ENCODE peak calls at places on chromosome X, in eight cellular contexts. One of them, this sample, is unnamed.

GRCh38 chrX:50920132-50920531 is 9.6 kb downstream of the BMP15 start:
- DNase-seq in HCT116: no peak
- DNase-seq in adrenal gland: no peak
- DNase-seq in ovary: no peak
- DNase-seq in endothelial cell of umbilical vein: peak; percentile 46
- DNase-seq in upper lobe of left lung: no peak
- DNase-seq in NB4: no peak
- DNase-seq in sigmoid colon: no peak
- DNase-seq in this sample: no peak

GRCh38 chrX:9464435-9465371 is at the start of gene TBL1X:
- DNase-seq in endothelial cell of umbilical vein: peak; percentile 32
- DNase-seq in HCT116: no peak
- DNase-seq in upper lobe of left lung: peak; percentile 69
- DNase-seq in sigmoid colon: peak; percentile 74
- DNase-seq in ovary: peak; percentile 71
- DNase-seq in adrenal gland: peak; percentile 32
- DNase-seq in NB4: peak; percentile 77
- DNase-seq in this sample: no peak

GRCh38 chrX:13649823-13650222 is 3.1 kb upstream of the TCEANC start:
- DNase-seq in ovary: no peak
- DNase-seq in sigmoid colon: no peak
- DNase-seq in adrenal gland: no peak
- DNase-seq in HCT116: no peak
- DNase-seq in NB4: no peak
- DNase-seq in endothelial cell of umbilical vein: no peak
- DNase-seq in upper lobe of left lung: no peak
- DNase-seq in this sample: no peak

GRCh38 chrX:64642482-64642881 is 247.2 kb upstream of the MTMR8 start:
- DNase-seq in HCT116: no peak
- DNase-seq in NB4: peak; percentile 2
- DNase-seq in sigmoid colon: no peak
- DNase-seq in adrenal gland: no peak
- DNase-seq in endothelial cell of umbilical vein: no peak
- DNase-seq in ovary: no peak
- DNase-seq in upper lobe of left lung: no peak
- DNase-seq in this sample: no peak

GRCh38 chrX:13051529-13052172 is 7.2 kb upstream of the FAM9C start:
- DNase-seq in NB4: no peak
- DNase-seq in adrenal gland: peak; percentile 34
- DNase-seq in ovary: no peak
- DNase-seq in sigmoid colon: no peak
- DNase-seq in HCT116: no peak
- DNase-seq in endothelial cell of umbilical vein: peak; percentile 87
- DNase-seq in upper lobe of left lung: no peak
- DNase-seq in this sample: no peak

GRCh38 chrX:72245461-72246089 is 6.7 kb upstream of the ERCC6L start:
- DNase-seq in sigmoid colon: no peak
- DNase-seq in upper lobe of left lung: peak; percentile 66
- DNase-seq in ovary: no peak
- DNase-seq in adrenal gland: peak; percentile 70
- DNase-seq in HCT116: peak; percentile 13
- DNase-seq in endothelial cell of umbilical vein: peak; percentile 48
- DNase-seq in NB4: peak; percentile 54
- DNase-seq in this sample: peak; percentile 44

GRCh38 chrX:150887906-150888465 is 10.5 kb downstream of the CD99L2 start:
- DNase-seq in endothelial cell of umbilical vein: no peak
- DNase-seq in adrenal gland: no peak
- DNase-seq in NB4: no peak
- DNase-seq in HCT116: no peak
- DNase-seq in ovary: no peak
- DNase-seq in upper lobe of left lung: no peak
- DNase-seq in sigmoid colon: no peak
- DNase-seq in this sample: no peak

GRCh38 chrX:264634-265455 is 16.3 kb upstream of the PLCXD1 start:
- DNase-seq in endothelial cell of umbilical vein: no peak
- DNase-seq in NB4: peak; percentile 47
- DNase-seq in sigmoid colon: peak; percentile 3
- DNase-seq in adrenal gland: no peak
- DNase-seq in HCT116: no peak
- DNase-seq in ovary: no peak
- DNase-seq in upper lobe of left lung: peak; percentile 65
- DNase-seq in this sample: no peak

GRCh38 chrX:9899640-9900075 is 67.5 kb upstream of the CLDN34 start:
- DNase-seq in NB4: no peak
- DNase-seq in sigmoid colon: peak; percentile 63
- DNase-seq in HCT116: no peak
- DNase-seq in upper lobe of left lung: no peak
- DNase-seq in adrenal gland: no peak
- DNase-seq in ovary: peak; percentile 57
- DNase-seq in endothelial cell of umbilical vein: peak; percentile 32
- DNase-seq in this sample: no peak

DNA sequence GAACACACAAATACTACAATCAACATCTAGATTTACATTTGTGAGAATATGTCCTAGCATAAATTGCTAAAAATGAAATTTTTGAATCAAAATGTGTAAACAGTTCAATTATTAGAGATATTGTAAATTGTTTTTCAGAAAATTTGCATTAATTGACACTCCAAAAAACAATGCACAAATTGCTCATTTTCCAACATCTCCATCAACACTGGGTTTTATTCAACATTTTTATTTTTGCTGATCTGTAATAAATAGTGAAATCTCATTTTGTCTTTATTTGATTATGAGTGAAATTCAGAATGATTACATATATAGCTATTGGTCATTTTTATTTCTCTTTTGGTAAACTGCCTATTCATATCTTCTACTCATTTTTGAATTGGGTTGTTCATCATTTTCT is 120.0 kb upstream of the GRIA3 start:
- DNase-seq in NB4: no peak
- DNase-seq in ovary: no peak
- DNase-seq in sigmoid colon: no peak
- DNase-seq in adrenal gland: no peak
- DNase-seq in endothelial cell of umbilical vein: no peak
- DNase-seq in upper lobe of left lung: no peak
- DNase-seq in HCT116: no peak
- DNase-seq in this sample: no peak
- TF ChIP-seq POLR2A in NB4: no peak
- TF ChIP-seq POLR2A in ovary: no peak
- TF ChIP-seq POLR2A in sigmoid colon: no peak
- TF ChIP-seq POLR2A in adrenal gland: no peak
- TF ChIP-seq POLR2A in endothelial cell of umbilical vein: no peak
- TF ChIP-seq POLR2A in upper lobe of left lung: no peak
- TF ChIP-seq POLR2A in HCT116: no peak
- TF ChIP-seq POLR2A in this sample: no peak

DNA sequence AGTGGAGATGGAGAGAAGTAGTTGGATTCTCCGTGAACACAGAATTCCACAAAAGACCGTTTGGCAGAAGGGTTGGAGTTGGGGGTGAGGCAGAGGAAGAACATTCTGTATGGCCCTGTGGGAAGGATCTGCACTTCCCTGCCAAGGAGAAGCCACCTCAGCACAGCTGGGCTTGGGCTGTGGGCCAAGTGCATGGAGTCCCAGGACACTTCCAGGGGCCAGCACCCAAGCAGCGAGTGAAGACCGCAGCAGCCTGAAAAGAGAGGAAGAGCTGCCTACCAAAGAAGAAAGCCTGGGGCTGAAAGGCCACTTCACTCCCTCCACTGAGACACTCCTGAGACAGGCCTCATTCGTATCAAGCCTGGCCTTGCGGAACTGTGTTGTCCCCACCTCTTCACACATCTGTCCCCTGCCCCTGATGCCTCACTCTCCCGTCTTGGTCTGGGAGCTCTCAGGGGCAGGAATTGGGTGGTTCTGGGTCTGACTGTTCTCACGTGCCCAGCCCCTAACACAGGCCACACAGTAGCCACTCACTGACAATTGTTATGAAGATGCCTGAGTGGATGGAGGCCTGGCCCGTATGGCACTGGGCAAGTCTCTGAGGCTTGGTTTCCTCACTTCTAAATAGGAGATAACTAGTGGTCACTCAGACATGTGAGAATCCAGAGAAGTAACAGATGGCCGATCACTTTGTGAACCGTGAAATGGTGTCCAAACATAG is 3.3 kb upstream of the AWAT2 start:
- DNase-seq in NB4: no peak
- DNase-seq in sigmoid colon: no peak
- DNase-seq in adrenal gland: no peak
- DNase-seq in HCT116: no peak
- DNase-seq in endothelial cell of umbilical vein: no peak
- DNase-seq in upper lobe of left lung: no peak
- DNase-seq in ovary: no peak
- DNase-seq in this sample: no peak
- TF ChIP-seq POLR2A in NB4: no peak
- TF ChIP-seq POLR2A in sigmoid colon: no peak
- TF ChIP-seq POLR2A in adrenal gland: no peak
- TF ChIP-seq POLR2A in HCT116: no peak
- TF ChIP-seq POLR2A in endothelial cell of umbilical vein: no peak
- TF ChIP-seq POLR2A in upper lobe of left lung: no peak
- TF ChIP-seq POLR2A in ovary: no peak
- TF ChIP-seq POLR2A in this sample: no peak

DNA sequence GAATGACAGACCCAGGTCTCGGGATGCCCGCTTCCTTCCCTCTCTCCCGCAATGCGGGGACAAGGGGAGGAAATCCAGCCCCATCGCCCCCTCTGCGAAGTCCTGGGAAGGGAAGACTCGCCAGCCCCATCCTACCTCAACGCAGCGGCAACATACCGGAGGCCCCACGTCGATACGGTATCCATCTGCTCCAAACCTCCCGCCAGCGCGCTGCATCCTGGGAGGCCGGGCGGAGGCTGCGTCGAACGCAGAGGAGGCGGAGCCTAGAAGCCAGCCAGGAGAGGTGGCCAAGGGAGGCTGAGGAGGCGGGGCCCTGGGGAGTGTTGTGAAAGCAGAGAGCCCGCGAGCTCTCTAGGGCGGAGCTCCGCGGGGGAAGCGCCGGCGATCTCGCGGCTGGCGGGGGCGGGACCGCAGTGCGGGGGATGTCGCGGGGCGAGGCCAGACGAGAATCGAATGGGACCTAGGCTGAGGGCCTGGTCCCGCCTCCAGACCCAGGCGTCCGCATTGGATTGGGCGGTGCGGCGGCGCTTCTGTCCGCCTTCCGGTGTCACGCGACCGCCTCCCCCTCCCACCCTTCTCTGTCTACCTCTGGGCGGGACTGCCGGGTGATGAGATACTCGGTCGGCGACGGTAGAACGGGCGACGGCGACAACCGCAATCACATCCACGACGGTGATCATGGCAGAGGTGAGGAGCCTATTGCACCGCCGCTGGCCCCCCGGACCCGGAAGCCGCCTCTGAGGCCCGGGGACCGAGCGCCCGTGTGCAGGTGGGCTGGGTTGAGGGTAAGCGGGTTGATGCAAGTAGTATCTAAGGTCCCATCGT is at the start of the genes FANCB and MOSPD2:
- DNase-seq in HCT116: peak; percentile 85
- DNase-seq in NB4: peak; percentile 95
- DNase-seq in adrenal gland: peak; percentile 94
- DNase-seq in upper lobe of left lung: peak; percentile 95
- DNase-seq in sigmoid colon: peak; percentile 96
- DNase-seq in ovary: peak; percentile 94
- DNase-seq in endothelial cell of umbilical vein: peak; percentile 95
- DNase-seq in this sample: peak; percentile 40
- TF ChIP-seq POLR2A in HCT116: no peak
- TF ChIP-seq POLR2A in NB4: peak; percentile 71
- TF ChIP-seq POLR2A in adrenal gland: no peak
- TF ChIP-seq POLR2A in upper lobe of left lung: peak; percentile 74
- TF ChIP-seq POLR2A in sigmoid colon: no peak
- TF ChIP-seq POLR2A in ovary: no peak
- TF ChIP-seq POLR2A in endothelial cell of umbilical vein: peak; percentile 26
- TF ChIP-seq POLR2A in this sample: peak; percentile 73

DNA sequence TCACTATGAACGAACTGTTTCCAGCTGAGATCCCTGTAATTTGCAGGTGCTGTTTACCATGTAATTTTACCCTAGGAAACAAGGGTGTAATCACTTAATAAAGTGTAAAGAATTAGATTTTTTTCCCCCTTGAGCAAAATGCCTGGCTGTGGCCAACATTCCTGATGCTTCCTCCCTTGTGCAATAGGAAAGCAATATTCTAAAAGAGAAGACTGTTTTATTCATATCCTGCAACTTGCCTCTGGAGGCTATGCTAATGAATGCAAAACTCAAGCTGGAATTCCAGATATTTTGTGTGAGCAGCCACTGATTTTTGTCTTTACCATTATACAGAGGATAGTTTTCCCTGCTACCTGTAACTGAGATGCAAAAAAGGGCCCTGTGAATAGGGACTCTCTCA is 98.0 kb downstream of the AWAT2 start:
- DNase-seq in endothelial cell of umbilical vein: no peak
- DNase-seq in upper lobe of left lung: no peak
- DNase-seq in adrenal gland: no peak
- DNase-seq in ovary: no peak
- DNase-seq in sigmoid colon: no peak
- DNase-seq in HCT116: no peak
- DNase-seq in NB4: no peak
- DNase-seq in this sample: no peak
- TF ChIP-seq POLR2A in endothelial cell of umbilical vein: no peak
- TF ChIP-seq POLR2A in upper lobe of left lung: no peak
- TF ChIP-seq POLR2A in adrenal gland: no peak
- TF ChIP-seq POLR2A in ovary: no peak
- TF ChIP-seq POLR2A in sigmoid colon: no peak
- TF ChIP-seq POLR2A in HCT116: no peak
- TF ChIP-seq POLR2A in NB4: no peak
- TF ChIP-seq POLR2A in this sample: no peak

DNA sequence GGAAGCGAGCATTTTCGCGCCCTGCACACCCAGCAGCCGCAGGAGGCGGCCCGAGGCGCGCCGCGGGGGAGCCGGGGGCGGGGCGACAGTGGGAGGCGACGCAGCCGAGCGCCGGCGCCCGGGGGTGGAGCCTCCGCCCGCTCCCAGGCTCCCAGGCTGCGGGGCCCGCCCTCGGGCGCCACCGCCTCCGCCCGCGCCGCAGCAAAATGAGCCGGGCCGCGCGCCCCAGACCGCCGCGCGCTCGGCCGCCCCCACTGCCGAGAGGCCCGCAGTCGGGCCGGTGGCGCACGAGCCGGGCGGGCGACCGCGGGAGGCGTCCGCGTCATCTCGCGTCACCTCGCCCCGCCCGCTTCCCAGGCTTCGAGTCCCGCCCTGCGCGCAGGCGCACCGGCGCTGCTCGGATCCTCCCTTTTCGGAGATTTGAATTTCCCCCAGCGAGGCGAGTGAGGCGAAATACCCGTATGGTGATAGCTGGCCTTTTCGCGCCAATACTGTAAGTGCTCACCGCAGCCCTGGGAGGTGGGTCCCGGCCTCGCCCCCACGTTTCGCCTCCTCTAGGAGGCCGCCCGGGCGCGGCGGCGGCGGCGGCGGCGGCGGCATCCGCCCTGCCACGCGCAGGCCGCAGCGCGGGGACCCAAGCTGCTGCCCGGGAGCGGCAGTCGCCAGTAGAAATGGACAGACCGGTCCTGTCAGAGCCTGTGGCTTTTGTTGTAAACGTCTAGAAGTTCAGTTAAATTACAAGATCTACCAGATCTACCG is at the start of gene TMEM187:
- DNase-seq in ovary: peak; percentile 92
- DNase-seq in endothelial cell of umbilical vein: peak; percentile 79
- DNase-seq in HCT116: peak; percentile 76
- DNase-seq in adrenal gland: peak; percentile 87
- DNase-seq in sigmoid colon: peak; percentile 94
- DNase-seq in NB4: peak; percentile 96
- DNase-seq in upper lobe of left lung: peak; percentile 84
- DNase-seq in this sample: peak; percentile 86
- TF ChIP-seq POLR2A in ovary: peak; percentile 78
- TF ChIP-seq POLR2A in endothelial cell of umbilical vein: peak; percentile 47
- TF ChIP-seq POLR2A in HCT116: peak; percentile 46
- TF ChIP-seq POLR2A in adrenal gland: peak; percentile 60
- TF ChIP-seq POLR2A in sigmoid colon: no peak
- TF ChIP-seq POLR2A in NB4: peak; percentile 40
- TF ChIP-seq POLR2A in upper lobe of left lung: peak; percentile 70
- TF ChIP-seq POLR2A in this sample: peak; percentile 39

GRCh38 chrX:53683556-53684414 is 2.7 kb downstream of the HUWE1 start:
- DNase-seq in sigmoid colon: peak; percentile 98
- DNase-seq in upper lobe of left lung: peak; percentile 93
- DNase-seq in adrenal gland: peak; percentile 96
- DNase-seq in endothelial cell of umbilical vein: peak; percentile 99
- DNase-seq in HCT116: peak; percentile 96
- DNase-seq in NB4: peak; percentile 97
- DNase-seq in ovary: peak; percentile 91
- DNase-seq in this sample: peak; percentile 23
- TF ChIP-seq POLR2A in sigmoid colon: peak; percentile 50
- TF ChIP-seq POLR2A in upper lobe of left lung: peak; percentile 72
- TF ChIP-seq POLR2A in adrenal gland: peak; percentile 67
- TF ChIP-seq POLR2A in endothelial cell of umbilical vein: no peak
- TF ChIP-seq POLR2A in HCT116: no peak
- TF ChIP-seq POLR2A in NB4: peak; percentile 75
- TF ChIP-seq POLR2A in ovary: peak; percentile 76
- TF ChIP-seq POLR2A in this sample: peak; percentile 58